ENCODE peak calls at places on chromosomes 6 and 20, in eight cellular contexts. E is endothelial cell of umbilical vein, S is uterus, A is heart left ventricle, P is AG10803, J is BJ, N is HFF-Myc, H is GM20000. K is an unnamed sample.

GRCh38 chr6:155985660-155986138 is 530.1 kb upstream of the NOX3 start:
- DNase-seq in E (peak), S (peak), A (peak), P (no peak), J (no peak), N (no peak), H (no peak), K (no peak)

GRCh38 chr20:39103305-39103704 is 141.2 kb downstream of the DHX35 start:
- DNase-seq in E (no peak), S (no peak), A (no peak), P (no peak), J (no peak), N (no peak), H (no peak), K (no peak)

GRCh38 chr20:12679456-12679855 is 329.3 kb upstream of the SPTLC3 start:
- DNase-seq in E (no peak), S (no peak), A (no peak), P (no peak), J (no peak), N (no peak), H (no peak), K (no peak)

GRCh38 chr6:8027965-8028651 is 36.1 kb downstream of the BLOC1S5 start:
- DNase-seq in E (peak), S (no peak), A (no peak), P (peak), J (no peak), N (no peak), H (no peak), K (no peak)

GRCh38 chr20:51899674-51900073 is 97.4 kb upstream of the SALL4 start:
- DNase-seq in E (no peak), S (no peak), A (no peak), P (no peak), J (no peak), N (no peak), H (no peak), K (no peak)

GRCh38 chr20:62214067-62214466 is 6.0 kb downstream of the HRH3 start:
- DNase-seq in E (no peak), S (no peak), A (no peak), P (no peak), J (no peak), N (no peak), H (no peak), K (no peak)

GRCh38 chr6:147787407-147787806 is 278.9 kb downstream of the SAMD5 start:
- DNase-seq in E (no peak), S (no peak), A (no peak), P (no peak), J (no peak), N (no peak), H (no peak), K (no peak)

GRCh38 chr6:165227644-165228329 is 81.6 kb downstream of the C6orf118 start:
- DNase-seq in E (no peak), S (no peak), A (no peak), P (peak), J (peak), N (no peak), H (no peak), K (no peak)

GRCh38 chr6:146543211-146543939 is at the start of gene RAB32:
- DNase-seq in E (peak), S (peak), A (peak), P (peak), J (peak), N (no peak), H (peak), K (peak)

GRCh38 chr20:38961530-38962043 is 557 bp upstream of the DHX35 start:
- DNase-seq in E (no peak), S (peak), A (no peak), P (no peak), J (no peak), N (no peak), H (no peak), K (peak)

GRCh38 chr6:167100241-167100674 is 22.6 kb upstream of the CCR6 start:
- DNase-seq in E (no peak), S (no peak), A (no peak), P (no peak), J (no peak), N (no peak), H (no peak), K (no peak)

GRCh38 chr20:3767434-3768341 is at the start of gene ADISSP:
- DNase-seq in E (peak), S (peak), A (peak), P (peak), J (peak), N (peak), H (peak), K (peak)
- TF ChIP-seq CTCF in E (no peak), S (peak), A (no peak), P (peak), J (peak), N (peak), H (no peak), K (no peak)

GRCh38 chr6:2988076-2988425 is 11.6 kb upstream of the NQO2 start:
- DNase-seq in E (no peak), S (no peak), A (no peak), P (no peak), J (no peak), N (no peak), H (no peak), K (no peak)
- TF ChIP-seq CTCF in E (no peak), S (no peak), A (no peak), P (no peak), J (no peak), N (no peak), H (no peak), K (no peak)

GRCh38 chr6:79694623-79695311 is 63.6 kb downstream of the SH3BGRL2 start:
- DNase-seq in E (no peak), S (no peak), A (no peak), P (peak), J (no peak), N (no peak), H (no peak), K (no peak)
- TF ChIP-seq CTCF in E (no peak), S (no peak), A (no peak), P (peak), J (peak), N (peak), H (no peak), K (no peak)

GRCh38 chr6:90100059-90100665 is 196.5 kb downstream of the BACH2 start:
- DNase-seq in E (no peak), S (no peak), A (no peak), P (no peak), J (no peak), N (no peak), H (no peak), K (no peak)

GRCh38 chr6:90096818-90097217 is 199.8 kb downstream of the BACH2 start:
- DNase-seq in E (no peak), S (no peak), A (no peak), P (no peak), J (no peak), N (no peak), H (no peak), K (no peak)

GRCh38 chr6:90097357-90097756 is 199.3 kb downstream of the BACH2 start:
- DNase-seq in E (no peak), S (no peak), A (no peak), P (peak), J (no peak), N (no peak), H (no peak), K (no peak)

GRCh38 chr6:90098637-90099036 is 198.0 kb downstream of the BACH2 start:
- DNase-seq in E (no peak), S (peak), A (no peak), P (peak), J (no peak), N (no peak), H (no peak), K (no peak)

GRCh38 chr6:90098025-90098474 is 198.6 kb downstream of the BACH2 start:
- DNase-seq in E (peak), S (peak), A (peak), P (peak), J (peak), N (peak), H (no peak), K (no peak)
- TF ChIP-seq CTCF in E (peak), S (peak), A (peak), P (peak), J (peak), N (no peak), H (no peak), K (peak)

K was measured in Calu3.